ENCODE peak calls at places on chromosomes 2 and 18, in four cellular contexts. One of them, this sample, is unnamed.

GRCh38 chr2:10410001-10410671 is 38.0 kb downstream of the ODC1 start:
- DNase-seq in coronary artery: no peak
- DNase-seq in astrocyte of the spinal cord: peak
- DNase-seq in neural progenitor cell: no peak
- DNase-seq in this sample: no peak

GRCh38 chr2:121085801-121086200 is 199.2 kb downstream of the TFCP2L1 start:
- DNase-seq in coronary artery: no peak
- DNase-seq in neural progenitor cell: no peak
- DNase-seq in astrocyte of the spinal cord: no peak
- DNase-seq in this sample: no peak

GRCh38 chr2:208228481-208228880 is 26.4 kb downstream of the IDH1 start:
- DNase-seq in astrocyte of the spinal cord: no peak
- DNase-seq in coronary artery: no peak
- DNase-seq in neural progenitor cell: no peak
- DNase-seq in this sample: no peak

GRCh38 chr2:111227716-111228141 is 107.0 kb downstream of the BCL2L11 start:
- DNase-seq in neural progenitor cell: peak
- DNase-seq in astrocyte of the spinal cord: peak
- DNase-seq in coronary artery: no peak
- DNase-seq in this sample: peak

GRCh38 chr2:239355139-239355538 is 45.7 kb downstream of the HDAC4 start:
- DNase-seq in neural progenitor cell: no peak
- DNase-seq in astrocyte of the spinal cord: peak
- DNase-seq in coronary artery: no peak
- DNase-seq in this sample: peak

GRCh38 chr18:12405066-12405465 is 2.7 kb upstream of the PRELID3A start:
- DNase-seq in neural progenitor cell: no peak
- DNase-seq in coronary artery: no peak
- DNase-seq in astrocyte of the spinal cord: no peak
- DNase-seq in this sample: no peak

GRCh38 chr2:118032169-118033013 is 18.5 kb upstream of the CCDC93 start:
- DNase-seq in astrocyte of the spinal cord: peak
- DNase-seq in neural progenitor cell: peak
- DNase-seq in coronary artery: no peak
- DNase-seq in this sample: peak

GRCh38 chr2:155372969-155373368 is 674.5 kb downstream of the KCNJ3 start:
- DNase-seq in coronary artery: no peak
- DNase-seq in neural progenitor cell: no peak
- DNase-seq in astrocyte of the spinal cord: peak
- DNase-seq in this sample: no peak

GRCh38 chr2:149690825-149691224 is 103.2 kb upstream of the MMADHC start:
- DNase-seq in neural progenitor cell: no peak
- DNase-seq in coronary artery: no peak
- DNase-seq in astrocyte of the spinal cord: no peak
- DNase-seq in this sample: no peak

GRCh38 chr18:7224198-7224597 is 6.7 kb upstream of the LRRC30 start:
- DNase-seq in coronary artery: no peak
- DNase-seq in neural progenitor cell: no peak
- DNase-seq in astrocyte of the spinal cord: no peak
- DNase-seq in this sample: no peak

GRCh38 chr2:222907790-222908431 is 47.1 kb downstream of the ACSL3 start:
- DNase-seq in coronary artery: no peak
- DNase-seq in neural progenitor cell: no peak
- DNase-seq in astrocyte of the spinal cord: peak
- DNase-seq in this sample: peak

GRCh38 chr18:13221821-13222220 is 3.3 kb downstream of the LDLRAD4 start:
- DNase-seq in neural progenitor cell: no peak
- DNase-seq in astrocyte of the spinal cord: peak
- DNase-seq in coronary artery: no peak
- DNase-seq in this sample: no peak

GRCh38 chr2:152814475-152815030 is 96.1 kb downstream of the ARL6IP6 start:
- DNase-seq in neural progenitor cell: no peak
- DNase-seq in coronary artery: no peak
- DNase-seq in astrocyte of the spinal cord: no peak
- DNase-seq in this sample: no peak

GRCh38 chr2:30165050-30165520 is 18.3 kb downstream of the YPEL5 start:
- DNase-seq in astrocyte of the spinal cord: peak
- DNase-seq in coronary artery: no peak
- DNase-seq in neural progenitor cell: peak
- DNase-seq in this sample: peak

GRCh38 chr2:168192143-168192785 is 55.1 kb downstream of the STK39 start:
- DNase-seq in neural progenitor cell: no peak
- DNase-seq in coronary artery: no peak
- DNase-seq in astrocyte of the spinal cord: no peak
- DNase-seq in this sample: no peak

GRCh38 chr2:46382331-46383112 is 85.3 kb downstream of the EPAS1 start:
- DNase-seq in coronary artery: no peak
- DNase-seq in neural progenitor cell: no peak
- DNase-seq in astrocyte of the spinal cord: no peak
- DNase-seq in this sample: no peak

GRCh38 chr18:37441821-37442220 is 123.8 kb downstream of the CELF4 start:
- DNase-seq in neural progenitor cell: no peak
- DNase-seq in astrocyte of the spinal cord: no peak
- DNase-seq in coronary artery: no peak
- DNase-seq in this sample: no peak

GRCh38 chr2:113720167-113720566 is 36.3 kb downstream of the SLC35F5 start:
- DNase-seq in coronary artery: no peak
- DNase-seq in astrocyte of the spinal cord: no peak
- DNase-seq in neural progenitor cell: peak
- DNase-seq in this sample: no peak

GRCh38 chr2:48508461-48509124 is 21.4 kb upstream of the STON1 start:
- DNase-seq in coronary artery: no peak
- DNase-seq in astrocyte of the spinal cord: peak
- DNase-seq in neural progenitor cell: peak
- DNase-seq in this sample: peak

GRCh38 chr2:177161741-177162440 is 50.7 kb upstream of the HNRNPA3 start:
- DNase-seq in neural progenitor cell: peak
- DNase-seq in coronary artery: no peak
- DNase-seq in astrocyte of the spinal cord: peak
- DNase-seq in this sample: peak

GRCh38 chr2:85058619-85058941 is 74.6 kb upstream of the TCF7L1 start:
- DNase-seq in coronary artery: no peak
- DNase-seq in neural progenitor cell: no peak
- DNase-seq in astrocyte of the spinal cord: no peak
- DNase-seq in this sample: no peak

GRCh38 chr18:24609249-24609648 is 148.8 kb downstream of the HRH4 start:
- DNase-seq in coronary artery: no peak
- DNase-seq in neural progenitor cell: no peak
- DNase-seq in astrocyte of the spinal cord: no peak
- DNase-seq in this sample: no peak

GRCh38 chr2:174158003-174158402 is 90.3 kb downstream of the OLA1 start:
- DNase-seq in neural progenitor cell: peak
- DNase-seq in coronary artery: no peak
- DNase-seq in astrocyte of the spinal cord: peak
- DNase-seq in this sample: peak

GRCh38 chr2:233129351-233129978 is 69.3 kb downstream of the INPP5D start:
- DNase-seq in coronary artery: no peak
- DNase-seq in astrocyte of the spinal cord: no peak
- DNase-seq in neural progenitor cell: peak
- DNase-seq in this sample: no peak

GRCh38 chr2:181106789-181107418 is 126.5 kb downstream of the UBE2E3 start:
- DNase-seq in astrocyte of the spinal cord: peak
- DNase-seq in neural progenitor cell: no peak
- DNase-seq in coronary artery: no peak
- DNase-seq in this sample: peak

GRCh38 chr2:157223624-157224205 is 33.8 kb upstream of the GALNT5 start:
- DNase-seq in neural progenitor cell: no peak
- DNase-seq in coronary artery: no peak
- DNase-seq in astrocyte of the spinal cord: no peak
- DNase-seq in this sample: no peak

GRCh38 chr2:563512-563911 is 113.7 kb downstream of the TMEM18 start:
- DNase-seq in astrocyte of the spinal cord: no peak
- DNase-seq in coronary artery: no peak
- DNase-seq in neural progenitor cell: no peak
- DNase-seq in this sample: no peak

GRCh38 chr2:164974221-164974620 is 18.9 kb upstream of the SLC38A11 start:
- DNase-seq in astrocyte of the spinal cord: no peak
- DNase-seq in coronary artery: no peak
- DNase-seq in neural progenitor cell: no peak
- DNase-seq in this sample: peak

GRCh38 chr18:48827321-48828200 is 123.2 kb downstream of the SMAD7 start:
- DNase-seq in neural progenitor cell: peak
- DNase-seq in astrocyte of the spinal cord: peak
- DNase-seq in coronary artery: peak
- DNase-seq in this sample: peak

GRCh38 chr18:55522011-55522410 is 66.0 kb downstream of the TCF4 start:
- DNase-seq in coronary artery: no peak
- DNase-seq in astrocyte of the spinal cord: no peak
- DNase-seq in neural progenitor cell: peak
- DNase-seq in this sample: peak

GRCh38 chr2:84846041-84846663 is 34.7 kb downstream of the TRABD2A start:
- DNase-seq in astrocyte of the spinal cord: peak
- DNase-seq in coronary artery: peak
- DNase-seq in neural progenitor cell: no peak
- DNase-seq in this sample: no peak

GRCh38 chr2:234292955-234293228 is 204.0 kb downstream of the ARL4C start:
- DNase-seq in astrocyte of the spinal cord: no peak
- DNase-seq in neural progenitor cell: no peak
- DNase-seq in coronary artery: no peak
- DNase-seq in this sample: no peak

GRCh38 chr2:60549250-60550150 is 4.0 kb downstream of the BCL11A start:
- DNase-seq in coronary artery: no peak
- DNase-seq in neural progenitor cell: peak
- DNase-seq in astrocyte of the spinal cord: peak
- DNase-seq in this sample: no peak

GRCh38 chr2:109438773-109439191 is 175.0 kb downstream of the SEPTIN10 start:
- DNase-seq in coronary artery: peak
- DNase-seq in astrocyte of the spinal cord: peak
- DNase-seq in neural progenitor cell: no peak
- DNase-seq in this sample: peak

GRCh38 chr2:79621755-79622154 is 108.9 kb downstream of the CTNNA2 start:
- DNase-seq in coronary artery: no peak
- DNase-seq in astrocyte of the spinal cord: no peak
- DNase-seq in neural progenitor cell: no peak
- DNase-seq in this sample: no peak
- TF ChIP-seq CTCF in coronary artery: no peak
- TF ChIP-seq CTCF in astrocyte of the spinal cord: no peak
- TF ChIP-seq CTCF in neural progenitor cell: no peak
- TF ChIP-seq CTCF in this sample: no peak

GRCh38 chr2:4110273-4110672 is 406.9 kb downstream of the DCDC2C start:
- DNase-seq in neural progenitor cell: no peak
- DNase-seq in astrocyte of the spinal cord: no peak
- DNase-seq in coronary artery: no peak
- DNase-seq in this sample: no peak
- TF ChIP-seq CTCF in neural progenitor cell: peak
- TF ChIP-seq CTCF in astrocyte of the spinal cord: no peak
- TF ChIP-seq CTCF in coronary artery: no peak
- TF ChIP-seq CTCF in this sample: no peak

GRCh38 chr2:36587091-36587490 is 10.9 kb downstream of the FEZ2 start:
- DNase-seq in astrocyte of the spinal cord: no peak
- DNase-seq in neural progenitor cell: no peak
- DNase-seq in coronary artery: no peak
- DNase-seq in this sample: no peak

GRCh38 chr2:36584148-36584794 is 13.7 kb downstream of the FEZ2 start:
- DNase-seq in neural progenitor cell: no peak
- DNase-seq in astrocyte of the spinal cord: no peak
- DNase-seq in coronary artery: no peak
- DNase-seq in this sample: no peak

GRCh38 chr2:36587556-36587955 is 10.4 kb downstream of the FEZ2 start:
- DNase-seq in neural progenitor cell: no peak
- DNase-seq in astrocyte of the spinal cord: no peak
- DNase-seq in coronary artery: no peak
- DNase-seq in this sample: no peak

GRCh38 chr2:36586672-36587071 is 11.3 kb downstream of the FEZ2 start:
- DNase-seq in neural progenitor cell: no peak
- DNase-seq in coronary artery: no peak
- DNase-seq in astrocyte of the spinal cord: no peak
- DNase-seq in this sample: no peak

DNA sequence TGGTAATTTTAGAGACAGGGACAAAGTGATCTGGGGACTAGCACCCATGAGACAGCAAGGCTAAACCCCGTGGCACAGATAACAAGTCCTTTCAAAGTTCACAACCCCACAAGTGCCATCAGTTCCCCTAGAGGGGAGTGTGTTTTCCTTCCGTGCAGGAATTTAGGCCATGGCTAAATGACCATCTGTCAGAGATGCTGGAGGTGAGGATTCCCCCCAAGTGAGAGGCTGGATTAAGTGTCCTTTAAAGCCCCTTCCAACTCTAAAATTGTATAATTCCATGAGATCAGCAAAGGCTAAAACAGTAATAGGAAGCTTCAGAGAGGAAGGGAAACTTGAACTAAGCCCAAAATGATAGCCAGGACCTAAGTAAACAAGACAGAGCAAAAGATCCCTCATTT is 8.7 kb downstream of the FEZ2 start:
- DNase-seq in coronary artery: no peak
- DNase-seq in neural progenitor cell: no peak
- DNase-seq in astrocyte of the spinal cord: no peak
- DNase-seq in this sample: no peak
- TF ChIP-seq CTCF in coronary artery: no peak
- TF ChIP-seq CTCF in neural progenitor cell: no peak
- TF ChIP-seq CTCF in astrocyte of the spinal cord: no peak
- TF ChIP-seq CTCF in this sample: no peak

DNA sequence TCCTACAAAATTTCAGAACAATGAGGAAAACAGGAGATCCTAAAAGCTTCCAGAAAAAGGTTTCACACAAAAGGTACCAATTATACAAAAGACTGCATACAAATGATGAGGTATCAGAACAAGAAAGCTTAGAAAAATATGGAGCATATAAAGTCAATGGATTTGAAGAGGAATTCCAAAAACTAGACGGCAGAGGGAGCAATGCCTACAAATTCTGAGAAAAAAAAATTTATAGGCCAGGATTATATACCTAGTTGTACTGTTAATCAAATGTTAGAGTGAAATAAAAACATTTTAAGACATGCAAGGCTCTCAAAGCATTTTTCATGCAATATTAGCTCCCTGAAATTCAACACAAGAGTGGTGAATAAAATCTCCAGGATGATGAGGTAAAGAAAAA is 106.2 kb downstream of the ZRANB3 start:
- DNase-seq in neural progenitor cell: no peak
- DNase-seq in astrocyte of the spinal cord: no peak
- DNase-seq in coronary artery: no peak
- DNase-seq in this sample: no peak
- TF ChIP-seq CTCF in neural progenitor cell: no peak
- TF ChIP-seq CTCF in astrocyte of the spinal cord: no peak
- TF ChIP-seq CTCF in coronary artery: no peak
- TF ChIP-seq CTCF in this sample: peak

GRCh38 chr2:126358122-126358521 is 297.8 kb upstream of the GYPC start:
- DNase-seq in coronary artery: no peak
- DNase-seq in astrocyte of the spinal cord: no peak
- DNase-seq in neural progenitor cell: no peak
- DNase-seq in this sample: no peak

GRCh38 chr2:126359494-126359893 is 296.5 kb upstream of the GYPC start:
- DNase-seq in astrocyte of the spinal cord: peak
- DNase-seq in coronary artery: no peak
- DNase-seq in neural progenitor cell: peak
- DNase-seq in this sample: no peak
- TF ChIP-seq CTCF in astrocyte of the spinal cord: peak
- TF ChIP-seq CTCF in coronary artery: no peak
- TF ChIP-seq CTCF in neural progenitor cell: peak
- TF ChIP-seq CTCF in this sample: peak

This sample was measured in HFFc6.